ENCODE peak calls at places on chromosomes 16 and 17, in eight cellular contexts. A, F, W, L, M, J, K and Y are unnamed samples.

GRCh38 chr16:56558024-56558747 is 6.7 kb upstream of the MT4 start:
- DNase-seq in L (no peak), M (no peak), J (peak), F (peak), A (no peak), K (peak), W (no peak), Y (no peak)

GRCh38 chr17:76866774-76867577 is 1.2 kb upstream of the MGAT5B start:
- DNase-seq in L (no peak), M (no peak), J (no peak), W (no peak), K (peak), F (peak), A (no peak), Y (no peak)

GRCh38 chr17:45384047-45384799 is 48.4 kb downstream of the ARHGAP27 start:
- DNase-seq in L (no peak), W (no peak), A (no peak), F (no peak), M (no peak), K (peak), J (no peak), Y (no peak)

GRCh38 chr17:22512997-22513538 is 820.7 kb downstream of the KCNJ18 start:
- DNase-seq in J (no peak), K (no peak), M (no peak), L (no peak), W (no peak), A (no peak), F (no peak), Y (peak)

GRCh38 chr17:64099543-64099942 is 30.4 kb downstream of the ERN1 start:
- DNase-seq in F (no peak), A (no peak), J (no peak), K (no peak), M (no peak), L (no peak), W (no peak), Y (no peak)

GRCh38 chr16:14304891-14305459 is 233.9 kb downstream of the MRTFB start:
- DNase-seq in K (no peak), J (no peak), F (no peak), W (no peak), M (no peak), L (no peak), A (no peak), Y (no peak)

GRCh38 chr17:48819466-48819865 is 2.4 kb upstream of the TTLL6 start:
- DNase-seq in A (no peak), F (no peak), L (no peak), W (no peak), K (no peak), J (no peak), M (no peak), Y (no peak)

GRCh38 chr17:9050801-9051401 is 29.6 kb downstream of the NTN1 start:
- DNase-seq in M (no peak), A (no peak), K (no peak), L (no peak), W (no peak), J (no peak), F (peak), Y (peak)

GRCh38 chr16:10069374-10069773 is 112.9 kb downstream of the GRIN2A start:
- DNase-seq in M (no peak), K (no peak), L (no peak), J (no peak), A (no peak), W (no peak), F (no peak), Y (no peak)

GRCh38 chr16:22188595-22189442 is 17.3 kb upstream of the EEF2K start:
- DNase-seq in M (peak), J (peak), F (peak), K (peak), W (peak), A (peak), L (peak), Y (peak)

GRCh38 chr16:58196898-58197313 is 1.0 kb downstream of the CSNK2A2 start:
- DNase-seq in A (no peak), J (no peak), W (no peak), M (no peak), L (no peak), K (peak), F (peak), Y (peak)